ENCODE peak calls at places on chromosome 5, in four cellular contexts. I, B, X and W are unnamed samples.
A peak's percentile ranks its signal among the peaks of the same experiment; 100 is the strongest.

GRCh38 chr5:45262061-45262590 is 434.1 kb downstream of the HCN1 start:
- DNase-seq in X (no peak), B (no peak), I (no peak), W (no peak)

GRCh38 chr5:146388418-146388817 is 49.8 kb downstream of the POU4F3 start:
- DNase-seq in I (peak; percentile 20), X (no peak), B (no peak), W (peak; percentile 43)

GRCh38 chr5:41508696-41509398 is 1.6 kb downstream of the PLCXD3 start:
- DNase-seq in X (no peak), B (no peak), I (peak; percentile 27), W (peak; percentile 4)

GRCh38 chr5:35371971-35372426 is 141.7 kb upstream of the PRLR start:
- DNase-seq in I (no peak), B (no peak), X (peak; percentile 47), W (no peak)

GRCh38 chr5:60835554-60835953 is 8.5 kb downstream of the ELOVL7 start:
- DNase-seq in B (no peak), I (peak; percentile 46), X (no peak), W (no peak)

GRCh38 chr5:42851441-42851840 is 39.7 kb upstream of the SELENOP start:
- DNase-seq in X (no peak), B (no peak), I (no peak), W (no peak)

GRCh38 chr5:126544087-126544740 is 50.8 kb downstream of the ALDH7A1 start:
- DNase-seq in I (peak; percentile 40), X (peak; percentile 13), B (peak; percentile 10), W (peak; percentile 47)

GRCh38 chr5:38551020-38552017 is 5.1 kb downstream of the LIFR start:
- DNase-seq in B (no peak), I (peak; percentile 62), X (peak; percentile 19), W (peak; percentile 63)

GRCh38 chr5:109825450-109825849 is 135.7 kb downstream of the MAN2A1 start:
- DNase-seq in I (peak; percentile 69), B (no peak), X (no peak), W (peak; percentile 24)

GRCh38 chr5:179269781-179270543 is 75.3 kb downstream of the ADAMTS2 start:
- DNase-seq in X (no peak), B (no peak), I (no peak), W (peak; percentile 53)

GRCh38 chr5:131364507-131365050 is 100.7 kb downstream of the CDC42SE2 start:
- DNase-seq in I (no peak), X (no peak), B (peak; percentile 34), W (no peak)

GRCh38 chr5:88539642-88540476 is 271.2 kb upstream of the TMEM161B start:
- DNase-seq in I (no peak), B (no peak), X (no peak), W (no peak)

GRCh38 chr5:132510076-132510475 is 19.5 kb upstream of the IRF1 start:
- DNase-seq in B (no peak), I (peak; percentile 95), X (no peak), W (no peak)

GRCh38 chr5:33891731-33892418 is at the start of gene ADAMTS12:
- DNase-seq in X (peak; percentile 21), B (no peak), I (peak; percentile 80), W (peak; percentile 84)

GRCh38 chr5:171367424-171368370 is 20.0 kb upstream of the NPM1 start:
- DNase-seq in B (no peak), I (peak; percentile 52), X (no peak), W (peak; percentile 43)

GRCh38 chr5:144219869-144220268 is 49.2 kb downstream of the KCTD16 start:
- DNase-seq in B (no peak), I (no peak), X (no peak), W (no peak)

GRCh38 chr5:93589812-93590215 is 6.8 kb downstream of the NR2F1 start:
- DNase-seq in X (no peak), B (no peak), I (peak; percentile 32), W (no peak)